ENCODE peak calls at places on chromosomes 1 and 21, in ten cellular contexts. H is heart right ventricle, V is foreskin fibroblast, Y is IMR-90, P is GM06990, R is body of pancreas, U is left lung, G is fibroblast of mammary gland, N is BJ, D is ovary. M is an unnamed sample.

GRCh38 chr21:38416791-38417190 is 81.5 kb downstream of the ERG start:
- DNase-seq in H (no peak), V (no peak), Y (no peak), P (no peak), R (no peak), U (no peak), G (no peak), N (no peak), D (no peak), M (no peak)

GRCh38 chr1:109788695-109789521 is 25.2 kb upstream of the EPS8L3 start:
- DNase-seq in H (no peak), V (no peak), Y (no peak), P (no peak), R (no peak), U (peak; percentile 30), G (no peak), N (no peak), D (peak; percentile 9), M (no peak)

GRCh38 chr1:27099154-27099903 is 55.6 kb downstream of the SLC9A1 start:
- DNase-seq in H (peak; percentile 73), V (peak; percentile 95), Y (peak; percentile 83), P (peak; percentile 56), R (no peak), U (peak; percentile 89), G (peak; percentile 83), N (peak; percentile 47), D (peak; percentile 78), M (peak; percentile 83)

GRCh38 chr1:184757891-184758290 is 3.2 kb upstream of the EDEM3 start:
- DNase-seq in H (no peak), V (no peak), Y (no peak), P (no peak), R (no peak), U (no peak), G (no peak), N (no peak), D (no peak), M (no peak)

GRCh38 chr1:188872376-188872775 is 1605.3 kb downstream of the BRINP3 start:
- DNase-seq in H (no peak), V (peak; percentile 0), Y (peak; percentile 15), P (no peak), R (no peak), U (no peak), G (no peak), N (no peak), D (no peak), M (no peak)

GRCh38 chr1:43358746-43359693 is at the start of gene CDC20:
- DNase-seq in H (peak; percentile 99), V (peak; percentile 99), Y (peak; percentile 92), P (peak; percentile 95), R (peak; percentile 99), U (peak; percentile 99), G (peak; percentile 95), N (peak; percentile 78), D (peak; percentile 97), M (peak; percentile 94)

GRCh38 chr1:246262281-246262680 is 244.8 kb downstream of the SMYD3 start:
- DNase-seq in H (no peak), V (peak; percentile 22), Y (peak; percentile 8), P (no peak), R (no peak), U (no peak), G (peak; percentile 20), N (no peak), D (no peak), M (no peak)

GRCh38 chr21:31713973-31714740 is 17.8 kb downstream of the SCAF4 start:
- DNase-seq in H (no peak), V (peak; percentile 21), Y (peak; percentile 45), P (no peak), R (no peak), U (no peak), G (peak; percentile 28), N (no peak), D (no peak), M (no peak)

GRCh38 chr1:47621977-47622376 is 184.1 kb downstream of the FOXD2 start:
- DNase-seq in H (peak; percentile 31), V (no peak), Y (no peak), P (no peak), R (no peak), U (no peak), G (no peak), N (no peak), D (peak; percentile 5), M (no peak)

GRCh38 chr1:219333626-219334025 is 159.9 kb downstream of the LYPLAL1 start:
- DNase-seq in H (no peak), V (no peak), Y (no peak), P (no peak), R (no peak), U (no peak), G (no peak), N (no peak), D (no peak), M (no peak)

GRCh38 chr1:234914606-234915290 is 213.9 kb downstream of the TOMM20 start:
- DNase-seq in H (no peak), V (no peak), Y (no peak), P (no peak), R (no peak), U (no peak), G (no peak), N (no peak), D (peak; percentile 9), M (no peak)

GRCh38 chr1:201542166-201543045 is 3.5 kb downstream of the NAV1 start:
- DNase-seq in H (no peak), V (peak; percentile 91), Y (peak; percentile 84), P (no peak), R (no peak), U (no peak), G (peak; percentile 93), N (no peak), D (no peak), M (peak; percentile 76)
- H3K4me3 ChIP-seq in H (no peak overlapping the region), V (peak overlapping the region; percentile 1), Y (no peak overlapping the region), P (no peak overlapping the region), R (no peak overlapping the region), U (no peak overlapping the region), G (peak overlapping the region; percentile 15), N (no peak overlapping the region), D (no peak overlapping the region), M (no peak overlapping the region)

GRCh38 chr1:84969489-84970250 is 27.2 kb downstream of the MCOLN2 start:
- DNase-seq in H (no peak), V (peak; percentile 34), Y (no peak), P (peak; percentile 81), R (no peak), U (no peak), G (no peak), N (no peak), D (no peak), M (no peak)

GRCh38 chr1:84975035-84975434 is 21.9 kb downstream of the MCOLN2 start:
- DNase-seq in H (no peak), V (no peak), Y (no peak), P (no peak), R (no peak), U (no peak), G (no peak), N (no peak), D (no peak), M (no peak)

GRCh38 chr1:84971957-84972356 is 25.0 kb downstream of the MCOLN2 start:
- DNase-seq in H (no peak), V (no peak), Y (no peak), P (no peak), R (no peak), U (no peak), G (no peak), N (no peak), D (no peak), M (no peak)

GRCh38 chr1:84972377-84972987 is 24.4 kb downstream of the MCOLN2 start:
- DNase-seq in H (no peak), V (peak; percentile 72), Y (no peak), P (no peak), R (no peak), U (no peak), G (peak; percentile 40), N (no peak), D (no peak), M (no peak)

GRCh38 chr1:84973493-84974334 is 23.2 kb downstream of the MCOLN2 start:
- DNase-seq in H (no peak), V (peak; percentile 82), Y (no peak), P (peak; percentile 57), R (no peak), U (no peak), G (peak; percentile 62), N (no peak), D (no peak), M (peak; percentile 46)
- TF ChIP-seq CTCF in H (no peak), V (no peak), Y (no peak), P (peak; percentile 13), R (no peak), U (no peak), G (peak; percentile 16), N (no peak), D (no peak), M (no peak)

DNA sequence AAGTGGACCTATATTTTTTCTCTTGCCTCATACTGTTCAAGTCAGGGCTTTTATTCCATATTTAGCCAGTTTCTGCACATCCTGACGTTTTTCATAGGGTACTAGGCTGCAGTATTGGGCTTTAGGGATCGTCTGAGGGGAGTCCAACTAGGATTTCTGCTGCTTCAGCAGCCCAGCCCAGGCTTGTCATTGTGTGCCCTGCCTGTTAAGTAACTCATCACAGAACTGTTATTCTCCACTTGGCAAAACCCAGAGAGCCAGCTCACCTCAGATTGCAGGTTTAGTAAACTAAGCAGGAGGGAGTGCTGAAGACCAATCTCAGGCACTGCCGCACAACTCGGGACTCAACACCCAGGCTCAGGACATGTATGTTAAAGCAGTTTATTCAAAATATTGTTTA is 2.8 kb downstream of the GALNT2 start:
- DNase-seq in H (no peak), V (no peak), Y (no peak), P (no peak), R (peak; percentile 62), U (no peak), G (no peak), N (no peak), D (no peak), M (no peak)
- H3K4me3 ChIP-seq in H (no peak overlapping the region), V (no peak overlapping the region), Y (no peak overlapping the region), P (no peak overlapping the region), R (no peak overlapping the region), U (peak overlapping the region; percentile 77), G (no peak overlapping the region), N (no peak overlapping the region), D (no peak overlapping the region), M (no peak overlapping the region)

GRCh38 chr1:213418268-213419068 is 367.4 kb downstream of the RPS6KC1 start:
- DNase-seq in H (no peak), V (no peak), Y (no peak), P (no peak), R (no peak), U (no peak), G (no peak), N (no peak), D (no peak), M (no peak)

GRCh38 chr1:213416461-213417224 is 365.6 kb downstream of the RPS6KC1 start:
- DNase-seq in H (no peak), V (no peak), Y (no peak), P (no peak), R (no peak), U (no peak), G (no peak), N (no peak), D (no peak), M (no peak)

GRCh38 chr1:213417225-213417820 is 366.3 kb downstream of the RPS6KC1 start:
- DNase-seq in H (no peak), V (no peak), Y (no peak), P (no peak), R (no peak), U (no peak), G (no peak), N (no peak), D (no peak), M (no peak)

GRCh38 chr1:213417846-213418245 is 366.8 kb downstream of the RPS6KC1 start:
- DNase-seq in H (no peak), V (no peak), Y (no peak), P (no peak), R (no peak), U (no peak), G (no peak), N (no peak), D (no peak), M (no peak)

GRCh38 chr1:213419369-213420030 is 368.5 kb downstream of the RPS6KC1 start:
- DNase-seq in H (no peak), V (no peak), Y (no peak), P (no peak), R (no peak), U (no peak), G (peak; percentile 0), N (no peak), D (no peak), M (no peak)
- TF ChIP-seq CTCF in H (no peak), V (no peak), Y (peak; percentile 14), P (no peak), R (no peak), U (no peak), G (no peak), N (no peak), D (no peak), M (no peak)